ENCODE peak calls at places on chromosomes 3 and 15, in six cellular contexts. B is neuronal stem cell, S is IMR-90, W is H9, N is mesenchymal stem cell, L is H1. P is an unnamed sample.

GRCh38 chr15:84761534-84762190 is 13.3 kb downstream of the ZNF592 start:
- DNase-seq in W (no peak), L (no peak), B (no peak), N (no peak), S (peak; percentile 31), P (no peak)

GRCh38 chr3:128459451-128459820 is 7.3 kb downstream of the DNAJB8 start:
- DNase-seq in N (no peak), S (no peak), L (no peak), W (no peak), B (no peak), P (no peak)

GRCh38 chr3:72171946-72172345 is 387.0 kb upstream of the PROK2 start:
- DNase-seq in S (no peak), N (no peak), L (no peak), W (no peak), B (no peak), P (no peak)

GRCh38 chr3:55488398-55489055 is 1.4 kb upstream of the WNT5A start:
- DNase-seq in S (peak; percentile 89), L (peak; percentile 82), N (peak; percentile 89), W (peak; percentile 54), B (peak; percentile 63), P (peak; percentile 75)

GRCh38 chr3:41024031-41024836 is 175.1 kb upstream of the CTNNB1 start:
- DNase-seq in W (no peak), N (no peak), L (no peak), S (no peak), B (no peak), P (no peak)

GRCh38 chr3:141257971-141258370 is 26.3 kb downstream of the PXYLP1 start:
- DNase-seq in L (no peak), B (no peak), N (no peak), S (no peak), W (no peak), P (peak; percentile 25)

GRCh38 chr3:66099541-66100065 is 60.9 kb upstream of the MAGI1 start:
- DNase-seq in W (no peak), N (no peak), L (no peak), S (no peak), B (no peak), P (no peak)

GRCh38 chr3:195131149-195131548 is 139.8 kb downstream of the XXYLT1 start:
- DNase-seq in N (no peak), S (no peak), W (no peak), L (no peak), B (no peak), P (no peak)

GRCh38 chr3:189862385-189863023 is 231.3 kb downstream of the TP63 start:
- DNase-seq in S (peak; percentile 26), L (no peak), W (no peak), N (no peak), B (no peak), P (no peak)

GRCh38 chr3:171454026-171454425 is 6.2 kb downstream of the TNIK start:
- DNase-seq in S (no peak), N (no peak), B (no peak), W (no peak), L (no peak), P (no peak)

GRCh38 chr3:14216257-14217048 is 37.8 kb downstream of the LSM3 start:
- DNase-seq in W (peak; percentile 97), L (peak; percentile 86), N (no peak), S (no peak), B (peak; percentile 74), P (peak; percentile 99)

GRCh38 chr3:153572165-153572564 is 410.1 kb downstream of the RAP2B start:
- DNase-seq in N (no peak), S (no peak), B (no peak), L (no peak), W (no peak), P (no peak)

GRCh38 chr3:133868758-133869429 is 26.8 kb downstream of the RAB6B start:
- DNase-seq in B (no peak), W (no peak), N (no peak), S (no peak), L (no peak), P (no peak)

GRCh38 chr15:91338763-91339162 is 238.7 kb downstream of the SV2B start:
- DNase-seq in N (no peak), S (peak; percentile 40), B (peak; percentile 57), L (peak; percentile 54), W (peak; percentile 41), P (peak; percentile 66)

GRCh38 chr3:127490271-127491023 is 100.1 kb downstream of the TPRA1 start:
- DNase-seq in B (no peak), L (peak; percentile 30), S (no peak), N (no peak), W (no peak), P (no peak)

GRCh38 chr3:142495103-142495502 is 47.3 kb upstream of the XRN1 start:
- DNase-seq in W (no peak), N (no peak), B (no peak), S (no peak), L (no peak), P (no peak)

GRCh38 chr3:143751643-143752178 is 96.6 kb downstream of the SLC9A9 start:
- DNase-seq in L (no peak), N (no peak), B (no peak), S (no peak), W (no peak), P (no peak)

GRCh38 chr15:94674251-94674650 is 442.9 kb downstream of the MCTP2 start:
- DNase-seq in W (no peak), B (no peak), S (no peak), L (no peak), N (no peak), P (no peak)

GRCh38 chr15:89171136-89172072 is 50.0 kb downstream of the RLBP1 start:
- DNase-seq in L (peak; percentile 93), B (peak; percentile 65), W (peak; percentile 81), S (peak; percentile 36), N (peak; percentile 46), P (peak; percentile 86)

DNA sequence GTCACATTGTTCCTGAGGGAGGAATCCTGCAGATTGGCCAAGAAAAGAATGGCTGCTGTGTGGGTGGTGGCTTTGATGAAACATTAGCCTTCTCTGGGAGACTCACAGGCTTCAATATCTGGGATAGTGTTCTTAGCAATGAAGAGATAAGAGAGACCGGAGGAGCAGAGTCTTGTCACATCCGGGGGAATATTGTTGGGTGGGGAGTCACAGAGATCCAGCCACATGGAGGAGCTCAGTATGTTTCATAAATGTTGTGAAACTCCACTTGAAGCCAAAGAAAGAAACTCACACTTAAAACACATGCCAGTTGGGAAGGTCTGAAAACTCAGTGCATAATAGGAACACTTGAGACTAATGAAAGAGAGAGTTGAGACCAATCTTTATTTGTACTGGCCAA is 6.1 kb downstream of the PTX3 start:
- DNase-seq in B (no peak), N (peak; percentile 44), S (peak; percentile 47), W (no peak), L (no peak), P (no peak)
- H3K4me2 ChIP-seq in B (no peak overlapping the region), N (no peak overlapping the region), S (peak overlapping the region; percentile 8), W (no peak overlapping the region), L (no peak overlapping the region), P (no peak overlapping the region)

DNA sequence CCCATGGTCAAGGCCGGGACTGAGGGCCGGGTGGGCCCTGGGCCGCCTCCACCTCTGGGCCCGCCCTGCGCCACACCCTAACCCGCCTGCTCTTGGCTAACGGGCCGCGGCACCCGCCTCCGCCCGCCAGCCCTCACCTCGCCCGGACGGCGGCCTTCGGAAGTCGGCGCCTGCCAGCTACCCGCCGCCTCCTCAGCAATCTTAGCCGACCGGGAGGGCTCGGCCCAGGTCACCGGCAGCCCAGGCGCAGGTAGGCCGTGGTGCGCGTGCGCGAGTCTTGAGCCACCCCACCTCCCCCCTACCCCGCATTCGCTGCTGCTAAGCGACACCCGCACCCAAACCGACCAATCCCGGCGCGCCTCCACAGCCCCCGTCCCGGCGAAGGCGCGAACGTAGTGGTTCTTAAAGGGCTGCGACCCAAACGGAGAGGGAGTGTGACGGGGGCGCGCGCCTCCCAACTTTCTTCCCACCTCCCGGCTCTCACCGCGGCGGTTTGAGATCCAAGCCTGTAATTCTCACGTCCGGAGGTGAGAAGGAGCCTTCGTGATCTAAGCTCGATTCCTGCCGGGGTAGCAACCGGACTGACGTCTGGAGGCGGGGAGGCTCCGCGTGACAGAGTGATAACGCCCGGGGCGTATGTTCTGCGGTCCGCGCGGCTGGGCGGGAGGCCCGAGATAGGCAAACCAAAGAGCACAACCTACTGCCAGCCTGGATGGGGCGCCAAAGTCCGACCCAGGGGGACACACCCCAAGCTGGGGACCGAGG is at the start of gene SEC22C:
- DNase-seq in W (peak; percentile 98), L (peak; percentile 96), S (peak; percentile 84), N (peak; percentile 93), B (peak; percentile 94), P (peak; percentile 98)
- H3K4ac ChIP-seq in W (no peak within 1 kb of the TSS), L (peak within 1 kb of the TSS; percentile 92), S (peak within 1 kb of the TSS; percentile 65), N (peak within 1 kb of the TSS; percentile 98), B (no peak within 1 kb of the TSS), P (peak within 1 kb of the TSS; percentile 70)

GRCh38 chr3:138803006-138803653 is 31.6 kb downstream of the PIK3CB start:
- DNase-seq in S (peak; percentile 15), W (no peak), N (no peak), B (no peak), L (no peak), P (no peak)
- H3K4me2 ChIP-seq in S (no peak overlapping the region), W (no peak overlapping the region), N (no peak overlapping the region), B (no peak overlapping the region), L (no peak overlapping the region), P (no peak overlapping the region)

GRCh38 chr3:49750056-49750455 is 26.3 kb upstream of the GMPPB start:
- DNase-seq in S (peak; percentile 18), W (no peak), L (no peak), N (peak; percentile 18), B (no peak), P (no peak)

GRCh38 chr3:49747792-49748480 is 24.2 kb upstream of the GMPPB start:
- DNase-seq in L (no peak), W (no peak), S (peak; percentile 79), N (peak; percentile 85), B (no peak), P (no peak)

GRCh38 chr3:49740427-49740826 is 16.7 kb upstream of the GMPPB start:
- DNase-seq in B (no peak), S (no peak), W (no peak), L (no peak), N (no peak), P (no peak)

GRCh38 chr3:49751501-49751900 is 27.8 kb upstream of the GMPPB start:
- DNase-seq in W (no peak), S (no peak), N (no peak), L (no peak), B (no peak), P (no peak)

DNA sequence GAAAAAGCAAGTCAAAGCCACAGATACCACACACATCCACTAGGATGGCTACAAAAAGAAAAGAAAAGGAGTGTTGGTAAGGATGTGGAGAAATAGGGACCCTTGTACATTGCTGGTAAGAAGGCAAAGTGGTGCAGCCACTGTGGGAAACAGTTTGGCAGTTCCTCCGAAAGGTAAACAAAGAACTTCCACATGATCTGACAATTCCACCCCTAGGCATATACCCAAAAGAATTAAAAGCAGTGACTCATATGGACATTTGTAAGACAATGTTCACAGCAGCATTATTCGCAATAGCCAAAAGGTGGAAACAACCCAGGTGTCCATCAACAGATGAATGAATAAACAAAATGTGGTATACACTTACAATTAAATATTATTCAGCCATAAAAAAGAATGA is 22.2 kb upstream of the GMPPB start:
- DNase-seq in W (no peak), L (no peak), B (no peak), N (peak; percentile 54), S (peak; percentile 72), P (no peak)
- H3K4ac ChIP-seq in W (no peak overlapping the region), L (no peak overlapping the region), B (no peak overlapping the region), N (no peak overlapping the region), S (no peak overlapping the region), P (no peak overlapping the region)

P was measured in mesendoderm.